ENCODE peak calls at places on chromosomes 5 and 9, in five cellular contexts. One of them, this sample, is unnamed. For H3K4me1, the result is how much of the 10 kb centered on the place peaks cover.

GRCh38 chr9:130183133-130183762 is 11.0 kb downstream of the NCS1 start:
- DNase-seq in endothelial cell of umbilical vein: no peak
- DNase-seq in body of pancreas: peak
- DNase-seq in mammary epithelial cell: peak
- DNase-seq in cardiac muscle cell: peak
- DNase-seq in this sample: no peak

GRCh38 chr9:84811072-84811725 is 141.7 kb downstream of the NTRK2 start:
- DNase-seq in endothelial cell of umbilical vein: no peak
- DNase-seq in body of pancreas: no peak
- DNase-seq in mammary epithelial cell: no peak
- DNase-seq in cardiac muscle cell: no peak
- DNase-seq in this sample: no peak

GRCh38 chr9:37011530-37011929 is 22.5 kb downstream of the PAX5 start:
- DNase-seq in body of pancreas: no peak
- DNase-seq in endothelial cell of umbilical vein: no peak
- DNase-seq in mammary epithelial cell: no peak
- DNase-seq in cardiac muscle cell: no peak
- DNase-seq in this sample: no peak

GRCh38 chr9:126953089-126953809 is 38.7 kb downstream of the RALGPS1 start:
- DNase-seq in body of pancreas: no peak
- DNase-seq in cardiac muscle cell: peak
- DNase-seq in mammary epithelial cell: no peak
- DNase-seq in endothelial cell of umbilical vein: no peak
- DNase-seq in this sample: no peak

GRCh38 chr5:125199373-125199772 is 452.9 kb upstream of the ZNF608 start:
- DNase-seq in mammary epithelial cell: no peak
- DNase-seq in body of pancreas: no peak
- DNase-seq in endothelial cell of umbilical vein: no peak
- DNase-seq in cardiac muscle cell: no peak
- DNase-seq in this sample: no peak

GRCh38 chr5:37695651-37696050 is 144.2 kb downstream of the GDNF start:
- DNase-seq in endothelial cell of umbilical vein: no peak
- DNase-seq in cardiac muscle cell: no peak
- DNase-seq in body of pancreas: no peak
- DNase-seq in mammary epithelial cell: no peak
- DNase-seq in this sample: no peak

GRCh38 chr9:110659891-110660541 is 8.6 kb upstream of the MUSK start:
- DNase-seq in body of pancreas: no peak
- DNase-seq in cardiac muscle cell: no peak
- DNase-seq in mammary epithelial cell: peak
- DNase-seq in endothelial cell of umbilical vein: peak
- DNase-seq in this sample: no peak

GRCh38 chr9:132837501-132838268 is 40.4 kb downstream of the AK8 start:
- DNase-seq in endothelial cell of umbilical vein: no peak
- DNase-seq in cardiac muscle cell: no peak
- DNase-seq in mammary epithelial cell: no peak
- DNase-seq in body of pancreas: no peak
- DNase-seq in this sample: no peak

GRCh38 chr9:87080512-87081225 is 133.4 kb upstream of the GAS1 start:
- DNase-seq in mammary epithelial cell: no peak
- DNase-seq in body of pancreas: no peak
- DNase-seq in cardiac muscle cell: peak
- DNase-seq in endothelial cell of umbilical vein: no peak
- DNase-seq in this sample: no peak

GRCh38 chr5:65482280-65482726 is 583 bp upstream of the ADAMTS6 start:
- DNase-seq in mammary epithelial cell: peak
- DNase-seq in endothelial cell of umbilical vein: peak
- DNase-seq in cardiac muscle cell: peak
- DNase-seq in body of pancreas: no peak
- DNase-seq in this sample: no peak

GRCh38 chr9:124366476-124367220 is 48.6 kb downstream of the PSMB7 start:
- DNase-seq in body of pancreas: no peak
- DNase-seq in cardiac muscle cell: peak
- DNase-seq in endothelial cell of umbilical vein: no peak
- DNase-seq in mammary epithelial cell: peak
- DNase-seq in this sample: no peak

GRCh38 chr9:7315746-7316457 is 483.7 kb downstream of the DMAC1 start:
- DNase-seq in endothelial cell of umbilical vein: no peak
- DNase-seq in body of pancreas: peak
- DNase-seq in cardiac muscle cell: peak
- DNase-seq in mammary epithelial cell: peak
- DNase-seq in this sample: no peak

GRCh38 chr5:124395287-124395686 is 351.2 kb downstream of the ZNF608 start:
- DNase-seq in endothelial cell of umbilical vein: no peak
- DNase-seq in cardiac muscle cell: no peak
- DNase-seq in mammary epithelial cell: no peak
- DNase-seq in body of pancreas: no peak
- DNase-seq in this sample: no peak

GRCh38 chr5:1175015-1175414 is 26.4 kb upstream of the SLC6A19 start:
- DNase-seq in body of pancreas: peak
- DNase-seq in mammary epithelial cell: no peak
- DNase-seq in cardiac muscle cell: no peak
- DNase-seq in endothelial cell of umbilical vein: no peak
- DNase-seq in this sample: no peak

GRCh38 chr5:143315929-143316328 is 87.6 kb downstream of the NR3C1 start:
- DNase-seq in cardiac muscle cell: no peak
- DNase-seq in mammary epithelial cell: no peak
- DNase-seq in endothelial cell of umbilical vein: no peak
- DNase-seq in body of pancreas: no peak
- DNase-seq in this sample: no peak

GRCh38 chr5:95620030-95620869 is at the start of gene GPR150:
- DNase-seq in body of pancreas: peak
- DNase-seq in cardiac muscle cell: peak
- DNase-seq in endothelial cell of umbilical vein: peak
- DNase-seq in mammary epithelial cell: peak
- DNase-seq in this sample: peak

GRCh38 chr9:114754574-114754973 is 51.3 kb downstream of the TNFSF15 start:
- DNase-seq in body of pancreas: no peak
- DNase-seq in mammary epithelial cell: no peak
- DNase-seq in cardiac muscle cell: no peak
- DNase-seq in endothelial cell of umbilical vein: no peak
- DNase-seq in this sample: no peak

GRCh38 chr5:65087154-65087553 is 318.4 kb downstream of the CWC27 start:
- DNase-seq in cardiac muscle cell: no peak
- DNase-seq in body of pancreas: no peak
- DNase-seq in mammary epithelial cell: no peak
- DNase-seq in endothelial cell of umbilical vein: no peak
- DNase-seq in this sample: no peak

GRCh38 chr5:81171769-81172168 is 61.4 kb upstream of the CKMT2 start:
- DNase-seq in endothelial cell of umbilical vein: peak
- DNase-seq in mammary epithelial cell: peak
- DNase-seq in body of pancreas: no peak
- DNase-seq in cardiac muscle cell: no peak
- DNase-seq in this sample: no peak

GRCh38 chr9:97573482-97574073 is 59.6 kb downstream of the TSTD2 start:
- DNase-seq in mammary epithelial cell: no peak
- DNase-seq in endothelial cell of umbilical vein: no peak
- DNase-seq in cardiac muscle cell: no peak
- DNase-seq in body of pancreas: no peak
- DNase-seq in this sample: no peak

GRCh38 chr5:129945031-129945430 is 40.8 kb downstream of the CHSY3 start:
- DNase-seq in cardiac muscle cell: peak
- DNase-seq in mammary epithelial cell: peak
- DNase-seq in endothelial cell of umbilical vein: no peak
- DNase-seq in body of pancreas: no peak
- DNase-seq in this sample: no peak

GRCh38 chr9:88976186-88976887 is 14.9 kb upstream of the S1PR3 start:
- DNase-seq in cardiac muscle cell: no peak
- DNase-seq in endothelial cell of umbilical vein: no peak
- DNase-seq in mammary epithelial cell: no peak
- DNase-seq in body of pancreas: no peak
- DNase-seq in this sample: peak

DNA sequence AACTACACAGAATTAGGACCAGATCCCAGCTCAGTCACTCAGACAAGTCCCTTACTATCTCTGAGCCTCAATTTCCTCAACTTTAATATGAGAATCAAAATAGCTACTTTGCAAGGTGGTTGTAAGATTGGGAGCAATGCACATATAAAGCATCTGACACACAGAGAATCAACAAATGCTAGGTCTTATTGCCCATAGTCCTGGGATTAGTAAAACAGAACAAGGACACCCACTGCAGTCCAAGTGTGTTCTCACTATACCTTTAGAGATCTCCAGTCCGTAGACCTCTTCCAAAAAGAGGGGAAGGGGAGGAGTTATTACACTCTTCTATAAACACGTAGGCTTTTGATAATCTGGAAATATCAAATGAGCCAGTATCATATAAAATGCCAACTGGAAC is 190.0 kb downstream of the CCDC192 start:
- DNase-seq in cardiac muscle cell: no peak
- DNase-seq in endothelial cell of umbilical vein: no peak
- DNase-seq in mammary epithelial cell: no peak
- DNase-seq in body of pancreas: no peak
- DNase-seq in this sample: no peak
- H3K27ac ChIP-seq in cardiac muscle cell: no peak
- H3K27ac ChIP-seq in endothelial cell of umbilical vein: peak
- H3K27ac ChIP-seq in mammary epithelial cell: peak
- H3K27ac ChIP-seq in body of pancreas: no peak
- H3K27ac ChIP-seq in this sample: no peak

GRCh38 chr9:131589124-131589711 is 43.9 kb downstream of the PRRT1B start:
- DNase-seq in mammary epithelial cell: no peak
- DNase-seq in cardiac muscle cell: no peak
- DNase-seq in body of pancreas: no peak
- DNase-seq in endothelial cell of umbilical vein: no peak
- DNase-seq in this sample: no peak

GRCh38 chr9:131588396-131588795 is 43.1 kb downstream of the PRRT1B start:
- DNase-seq in cardiac muscle cell: no peak
- DNase-seq in body of pancreas: no peak
- DNase-seq in endothelial cell of umbilical vein: no peak
- DNase-seq in mammary epithelial cell: no peak
- DNase-seq in this sample: no peak

GRCh38 chr9:131585375-131585774 is 40.1 kb downstream of the PRRT1B start:
- DNase-seq in cardiac muscle cell: peak
- DNase-seq in mammary epithelial cell: no peak
- DNase-seq in endothelial cell of umbilical vein: no peak
- DNase-seq in body of pancreas: peak
- DNase-seq in this sample: peak

GRCh38 chr9:131587906-131588305 is 42.6 kb downstream of the PRRT1B start:
- DNase-seq in body of pancreas: no peak
- DNase-seq in cardiac muscle cell: no peak
- DNase-seq in mammary epithelial cell: no peak
- DNase-seq in endothelial cell of umbilical vein: no peak
- DNase-seq in this sample: no peak

DNA sequence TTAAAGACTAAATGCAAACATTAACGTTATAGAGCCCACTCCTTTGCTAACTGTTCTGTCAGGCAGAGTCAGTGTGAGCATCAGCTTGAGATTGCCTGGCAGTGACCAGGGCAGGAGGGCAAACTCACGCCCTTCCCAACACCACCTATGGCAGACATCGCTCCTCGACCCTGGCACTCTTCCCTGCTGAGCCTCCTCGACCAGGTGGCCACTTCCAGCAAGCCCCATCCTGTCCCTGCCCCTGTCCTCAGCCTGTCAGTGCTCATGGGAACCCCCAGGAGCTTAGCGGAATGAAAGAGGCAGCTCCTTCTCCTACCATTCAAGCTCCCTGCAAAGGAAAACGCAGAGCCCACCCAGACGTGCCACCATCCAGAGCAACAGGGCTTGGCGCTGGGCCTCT is 42.0 kb downstream of the PRRT1B start:
- DNase-seq in mammary epithelial cell: no peak
- DNase-seq in endothelial cell of umbilical vein: no peak
- DNase-seq in cardiac muscle cell: no peak
- DNase-seq in body of pancreas: no peak
- DNase-seq in this sample: no peak
- H3K4me1 ChIP-seq in mammary epithelial cell: under half
- H3K4me1 ChIP-seq in endothelial cell of umbilical vein: under half
- H3K4me1 ChIP-seq in cardiac muscle cell: under half
- H3K4me1 ChIP-seq in body of pancreas: under half
- H3K4me1 ChIP-seq in this sample: under half

GRCh38 chr9:4748612-4749011 is 7.6 kb upstream of the AK3 start:
- DNase-seq in endothelial cell of umbilical vein: no peak
- DNase-seq in mammary epithelial cell: no peak
- DNase-seq in body of pancreas: no peak
- DNase-seq in cardiac muscle cell: peak
- DNase-seq in this sample: no peak
- H3K4me3 ChIP-seq in endothelial cell of umbilical vein: no peak
- H3K4me3 ChIP-seq in mammary epithelial cell: no peak
- H3K4me3 ChIP-seq in body of pancreas: no peak
- H3K4me3 ChIP-seq in cardiac muscle cell: no peak
- H3K4me3 ChIP-seq in this sample: no peak

GRCh38 chr5:67194169-67194568 is 2.4 kb downstream of the CD180 start:
- DNase-seq in body of pancreas: no peak
- DNase-seq in mammary epithelial cell: no peak
- DNase-seq in endothelial cell of umbilical vein: no peak
- DNase-seq in cardiac muscle cell: no peak
- DNase-seq in this sample: peak

GRCh38 chr5:67196537-67197059 is at the start of gene CD180:
- DNase-seq in endothelial cell of umbilical vein: no peak
- DNase-seq in cardiac muscle cell: peak
- DNase-seq in body of pancreas: peak
- DNase-seq in mammary epithelial cell: no peak
- DNase-seq in this sample: peak

GRCh38 chr5:67193479-67193878 is 3.1 kb downstream of the CD180 start:
- DNase-seq in mammary epithelial cell: no peak
- DNase-seq in body of pancreas: no peak
- DNase-seq in endothelial cell of umbilical vein: no peak
- DNase-seq in cardiac muscle cell: no peak
- DNase-seq in this sample: no peak

GRCh38 chr5:67197536-67197935 is 937 bp upstream of the CD180 start:
- DNase-seq in endothelial cell of umbilical vein: no peak
- DNase-seq in mammary epithelial cell: no peak
- DNase-seq in body of pancreas: no peak
- DNase-seq in cardiac muscle cell: no peak
- DNase-seq in this sample: no peak

DNA sequence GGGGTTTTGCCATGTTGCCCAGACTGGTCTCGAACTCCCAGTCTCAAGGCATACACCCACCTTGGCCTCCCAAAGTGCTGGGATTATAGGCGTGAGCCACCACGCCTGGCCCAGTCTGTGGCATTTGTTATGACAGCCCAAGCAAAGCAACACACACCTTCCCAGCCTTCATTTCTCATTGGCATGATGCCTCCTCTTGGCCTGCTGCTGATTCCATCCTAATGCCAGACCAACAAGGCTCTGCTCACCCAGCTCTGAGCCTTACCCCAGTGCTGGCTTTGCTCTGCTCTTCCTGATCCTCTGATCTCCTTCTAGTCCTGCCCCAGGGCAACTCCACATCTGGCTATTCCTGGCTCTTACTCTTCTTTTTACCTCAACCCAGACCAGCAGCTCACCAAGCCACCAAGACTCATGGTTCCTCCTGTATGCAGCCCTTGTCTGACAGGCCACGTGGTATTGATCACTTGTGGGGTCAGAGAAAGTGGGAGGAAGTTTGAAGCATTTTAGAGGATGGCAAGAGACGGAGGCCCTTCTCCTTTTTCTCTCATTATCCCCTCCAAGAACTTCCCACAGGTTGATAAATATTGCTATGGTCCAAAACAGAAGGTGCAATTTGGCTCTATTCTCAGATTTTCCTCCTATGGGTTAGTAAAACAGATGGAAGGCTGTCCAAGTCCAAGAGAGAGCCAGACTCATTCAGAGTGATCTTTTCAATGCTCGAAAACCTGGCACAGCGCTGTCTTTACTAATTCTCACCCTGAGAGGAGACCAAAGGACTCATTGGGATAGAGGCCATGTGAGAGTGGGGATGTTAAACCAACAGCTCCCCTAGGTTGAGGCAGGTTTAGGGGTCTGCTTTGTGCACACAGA is 958 bp downstream of the CD180 start:
- DNase-seq in body of pancreas: no peak
- DNase-seq in mammary epithelial cell: no peak
- DNase-seq in cardiac muscle cell: no peak
- DNase-seq in endothelial cell of umbilical vein: no peak
- DNase-seq in this sample: no peak
- H3K27ac ChIP-seq in body of pancreas: no peak
- H3K27ac ChIP-seq in mammary epithelial cell: no peak
- H3K27ac ChIP-seq in cardiac muscle cell: no peak
- H3K27ac ChIP-seq in endothelial cell of umbilical vein: no peak
- H3K27ac ChIP-seq in this sample: peak